ENCODE peak calls at places on chromosomes 12 and 14, in six cellular contexts. One of them, this sample, is unnamed.

GRCh38 chr12:118271770-118272417 is 100.8 kb downstream of the TAOK3 start:
- DNase-seq in trophoblast cell: peak
- DNase-seq in H9: no peak
- DNase-seq in mesendoderm: peak
- DNase-seq in neuronal stem cell: no peak
- DNase-seq in IMR-90: no peak
- DNase-seq in this sample: no peak

GRCh38 chr14:73223049-73223448 is 14.3 kb upstream of the PAPLN start:
- DNase-seq in trophoblast cell: peak
- DNase-seq in H9: no peak
- DNase-seq in mesendoderm: no peak
- DNase-seq in neuronal stem cell: no peak
- DNase-seq in IMR-90: no peak
- DNase-seq in this sample: no peak

GRCh38 chr14:99462211-99462610 is 18.4 kb downstream of the SETD3 start:
- DNase-seq in trophoblast cell: peak
- DNase-seq in H9: no peak
- DNase-seq in mesendoderm: no peak
- DNase-seq in neuronal stem cell: no peak
- DNase-seq in IMR-90: no peak
- DNase-seq in this sample: peak

GRCh38 chr12:104232609-104233280 is 17.2 kb downstream of the TXNRD1 start:
- DNase-seq in trophoblast cell: no peak
- DNase-seq in H9: no peak
- DNase-seq in mesendoderm: no peak
- DNase-seq in neuronal stem cell: no peak
- DNase-seq in IMR-90: no peak
- DNase-seq in this sample: no peak

GRCh38 chr12:85016423-85016822 is 19.7 kb downstream of the TSPAN19 start:
- DNase-seq in trophoblast cell: peak
- DNase-seq in H9: no peak
- DNase-seq in mesendoderm: peak
- DNase-seq in neuronal stem cell: no peak
- DNase-seq in IMR-90: peak
- DNase-seq in this sample: no peak

GRCh38 chr12:108312885-108313203 is 26.3 kb downstream of the CMKLR1 start:
- DNase-seq in trophoblast cell: no peak
- DNase-seq in H9: no peak
- DNase-seq in mesendoderm: no peak
- DNase-seq in neuronal stem cell: no peak
- DNase-seq in IMR-90: no peak
- DNase-seq in this sample: no peak

GRCh38 chr12:22018860-22019259 is 27.2 kb upstream of the CMAS start:
- DNase-seq in trophoblast cell: peak
- DNase-seq in H9: no peak
- DNase-seq in mesendoderm: no peak
- DNase-seq in neuronal stem cell: no peak
- DNase-seq in IMR-90: peak
- DNase-seq in this sample: no peak

GRCh38 chr12:47165934-47166333 is 86.2 kb upstream of the AMIGO2 start:
- DNase-seq in trophoblast cell: no peak
- DNase-seq in H9: no peak
- DNase-seq in mesendoderm: peak
- DNase-seq in neuronal stem cell: no peak
- DNase-seq in IMR-90: no peak
- DNase-seq in this sample: no peak

GRCh38 chr12:77213316-77213715 is 147.9 kb upstream of the E2F7 start:
- DNase-seq in trophoblast cell: no peak
- DNase-seq in H9: no peak
- DNase-seq in mesendoderm: no peak
- DNase-seq in neuronal stem cell: no peak
- DNase-seq in IMR-90: no peak
- DNase-seq in this sample: no peak

GRCh38 chr12:77847665-77848431 is 17.2 kb downstream of the NAV3 start:
- DNase-seq in trophoblast cell: no peak
- DNase-seq in H9: no peak
- DNase-seq in mesendoderm: no peak
- DNase-seq in neuronal stem cell: no peak
- DNase-seq in IMR-90: peak
- DNase-seq in this sample: no peak

GRCh38 chr14:75751291-75751690 is 90.2 kb downstream of the TTLL5 start:
- DNase-seq in trophoblast cell: peak
- DNase-seq in H9: no peak
- DNase-seq in mesendoderm: no peak
- DNase-seq in neuronal stem cell: no peak
- DNase-seq in IMR-90: peak
- DNase-seq in this sample: no peak

GRCh38 chr12:111791507-111791906 is 24.8 kb downstream of the ALDH2 start:
- DNase-seq in trophoblast cell: no peak
- DNase-seq in H9: no peak
- DNase-seq in mesendoderm: no peak
- DNase-seq in neuronal stem cell: no peak
- DNase-seq in IMR-90: no peak
- DNase-seq in this sample: no peak

GRCh38 chr12:1913377-1914115 is 4.9 kb downstream of the CACNA2D4 start:
- DNase-seq in trophoblast cell: no peak
- DNase-seq in H9: peak
- DNase-seq in mesendoderm: no peak
- DNase-seq in neuronal stem cell: no peak
- DNase-seq in IMR-90: no peak
- DNase-seq in this sample: no peak

GRCh38 chr14:101019974-101020710 is 116.6 kb upstream of the RTL1 start:
- DNase-seq in trophoblast cell: no peak
- DNase-seq in H9: peak
- DNase-seq in mesendoderm: no peak
- DNase-seq in neuronal stem cell: no peak
- DNase-seq in IMR-90: no peak
- DNase-seq in this sample: peak

GRCh38 chr12:107537464-107538119 is 148.0 kb upstream of the PWP1 start:
- DNase-seq in trophoblast cell: no peak
- DNase-seq in H9: no peak
- DNase-seq in mesendoderm: no peak
- DNase-seq in neuronal stem cell: no peak
- DNase-seq in IMR-90: no peak
- DNase-seq in this sample: no peak

GRCh38 chr12:65004270-65004669 is 116.8 kb downstream of the WIF1 start:
- DNase-seq in trophoblast cell: no peak
- DNase-seq in H9: no peak
- DNase-seq in mesendoderm: no peak
- DNase-seq in neuronal stem cell: no peak
- DNase-seq in IMR-90: no peak
- DNase-seq in this sample: no peak

GRCh38 chr12:104656921-104657320 is 200.2 kb downstream of the CHST11 start:
- DNase-seq in trophoblast cell: peak
- DNase-seq in H9: no peak
- DNase-seq in mesendoderm: no peak
- DNase-seq in neuronal stem cell: no peak
- DNase-seq in IMR-90: peak
- DNase-seq in this sample: no peak

GRCh38 chr12:53575502-53576264 is 50.5 kb downstream of the ATF7 start:
- DNase-seq in trophoblast cell: peak
- DNase-seq in H9: no peak
- DNase-seq in mesendoderm: no peak
- DNase-seq in neuronal stem cell: no peak
- DNase-seq in IMR-90: peak
- DNase-seq in this sample: no peak

GRCh38 chr12:52387859-52388258 is 2.4 kb upstream of the KRT84 start:
- DNase-seq in trophoblast cell: no peak
- DNase-seq in H9: no peak
- DNase-seq in mesendoderm: no peak
- DNase-seq in neuronal stem cell: no peak
- DNase-seq in IMR-90: no peak
- DNase-seq in this sample: no peak

GRCh38 chr14:29607129-29607528 is 320.5 kb downstream of the PRKD1 start:
- DNase-seq in trophoblast cell: no peak
- DNase-seq in H9: no peak
- DNase-seq in mesendoderm: peak
- DNase-seq in neuronal stem cell: no peak
- DNase-seq in IMR-90: no peak
- DNase-seq in this sample: no peak

GRCh38 chr14:29603721-29604120 is 323.9 kb downstream of the PRKD1 start:
- DNase-seq in trophoblast cell: no peak
- DNase-seq in H9: no peak
- DNase-seq in mesendoderm: no peak
- DNase-seq in neuronal stem cell: no peak
- DNase-seq in IMR-90: no peak
- DNase-seq in this sample: no peak

GRCh38 chr14:29601559-29602109 is 326.0 kb downstream of the PRKD1 start:
- DNase-seq in trophoblast cell: no peak
- DNase-seq in H9: no peak
- DNase-seq in mesendoderm: no peak
- DNase-seq in neuronal stem cell: no peak
- DNase-seq in IMR-90: peak
- DNase-seq in this sample: no peak
- H2BK120ac ChIP-seq in trophoblast cell: no peak
- H2BK120ac ChIP-seq in H9: no peak
- H2BK120ac ChIP-seq in mesendoderm: no peak
- H2BK120ac ChIP-seq in neuronal stem cell: no peak
- H2BK120ac ChIP-seq in IMR-90: no peak
- H2BK120ac ChIP-seq in this sample: no peak

GRCh38 chr12:114656906-114657596 is 26.9 kb downstream of the TBX3 start:
- DNase-seq in trophoblast cell: no peak
- DNase-seq in H9: peak
- DNase-seq in mesendoderm: no peak
- DNase-seq in neuronal stem cell: no peak
- DNase-seq in IMR-90: no peak
- DNase-seq in this sample: peak

GRCh38 chr12:114655934-114656697 is 27.9 kb downstream of the TBX3 start:
- DNase-seq in trophoblast cell: no peak
- DNase-seq in H9: no peak
- DNase-seq in mesendoderm: peak
- DNase-seq in neuronal stem cell: no peak
- DNase-seq in IMR-90: peak
- DNase-seq in this sample: no peak

GRCh38 chr12:114659084-114659483 is 24.9 kb downstream of the TBX3 start:
- DNase-seq in trophoblast cell: no peak
- DNase-seq in H9: no peak
- DNase-seq in mesendoderm: no peak
- DNase-seq in neuronal stem cell: no peak
- DNase-seq in IMR-90: no peak
- DNase-seq in this sample: no peak

GRCh38 chr12:114658002-114658441 is 26.0 kb downstream of the TBX3 start:
- DNase-seq in trophoblast cell: no peak
- DNase-seq in H9: no peak
- DNase-seq in mesendoderm: no peak
- DNase-seq in neuronal stem cell: no peak
- DNase-seq in IMR-90: peak
- DNase-seq in this sample: no peak

GRCh38 chr12:114657597-114657920 is 26.4 kb downstream of the TBX3 start:
- DNase-seq in trophoblast cell: no peak
- DNase-seq in H9: no peak
- DNase-seq in mesendoderm: no peak
- DNase-seq in neuronal stem cell: no peak
- DNase-seq in IMR-90: no peak
- DNase-seq in this sample: no peak
- H2BK120ac ChIP-seq in trophoblast cell: no peak
- H2BK120ac ChIP-seq in H9: no peak
- H2BK120ac ChIP-seq in mesendoderm: no peak
- H2BK120ac ChIP-seq in neuronal stem cell: no peak
- H2BK120ac ChIP-seq in IMR-90: peak
- H2BK120ac ChIP-seq in this sample: no peak

GRCh38 chr14:53537421-53538315 is 384.5 kb upstream of the DDHD1 start:
- DNase-seq in trophoblast cell: peak
- DNase-seq in H9: no peak
- DNase-seq in mesendoderm: peak
- DNase-seq in neuronal stem cell: no peak
- DNase-seq in IMR-90: peak
- DNase-seq in this sample: no peak

GRCh38 chr14:53533384-53533975 is 380.4 kb upstream of the DDHD1 start:
- DNase-seq in trophoblast cell: no peak
- DNase-seq in H9: no peak
- DNase-seq in mesendoderm: no peak
- DNase-seq in neuronal stem cell: no peak
- DNase-seq in IMR-90: no peak
- DNase-seq in this sample: no peak

GRCh38 chr14:53538316-53538851 is 385.3 kb upstream of the DDHD1 start:
- DNase-seq in trophoblast cell: no peak
- DNase-seq in H9: no peak
- DNase-seq in mesendoderm: no peak
- DNase-seq in neuronal stem cell: no peak
- DNase-seq in IMR-90: peak
- DNase-seq in this sample: no peak

GRCh38 chr14:53534841-53535240 is 381.7 kb upstream of the DDHD1 start:
- DNase-seq in trophoblast cell: no peak
- DNase-seq in H9: no peak
- DNase-seq in mesendoderm: no peak
- DNase-seq in neuronal stem cell: no peak
- DNase-seq in IMR-90: peak
- DNase-seq in this sample: no peak

DNA sequence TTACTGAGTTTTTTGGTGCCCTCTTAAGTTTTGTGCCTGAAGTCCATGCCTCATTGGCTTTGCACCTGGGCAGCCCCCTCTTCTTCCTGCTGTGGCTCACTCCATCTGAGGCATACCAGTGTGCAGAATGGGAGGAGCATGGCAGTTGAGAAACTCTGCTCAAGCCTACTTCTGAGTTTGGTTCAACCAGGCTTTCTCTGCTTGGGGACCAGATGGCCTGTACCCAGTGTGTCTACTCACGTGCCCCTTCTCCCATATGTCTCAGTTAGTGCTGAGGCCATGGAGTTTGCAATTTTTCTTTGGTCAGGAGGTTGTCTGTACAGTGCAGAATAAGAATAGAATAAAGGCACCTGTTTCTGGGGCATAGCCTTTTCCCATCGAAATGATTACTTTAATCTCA is 383.3 kb upstream of the DDHD1 start:
- DNase-seq in trophoblast cell: no peak
- DNase-seq in H9: no peak
- DNase-seq in mesendoderm: no peak
- DNase-seq in neuronal stem cell: no peak
- DNase-seq in IMR-90: no peak
- DNase-seq in this sample: no peak
- H2BK120ac ChIP-seq in trophoblast cell: no peak
- H2BK120ac ChIP-seq in H9: no peak
- H2BK120ac ChIP-seq in mesendoderm: no peak
- H2BK120ac ChIP-seq in neuronal stem cell: no peak
- H2BK120ac ChIP-seq in IMR-90: peak
- H2BK120ac ChIP-seq in this sample: no peak

GRCh38 chr12:48351022-48351708 is 446 bp upstream of the ZNF641 start:
- DNase-seq in trophoblast cell: peak
- DNase-seq in H9: peak
- DNase-seq in mesendoderm: peak
- DNase-seq in neuronal stem cell: peak
- DNase-seq in IMR-90: peak
- DNase-seq in this sample: no peak

GRCh38 chr12:48352157-48352775 is 1.5 kb upstream of the ZNF641 start:
- DNase-seq in trophoblast cell: no peak
- DNase-seq in H9: no peak
- DNase-seq in mesendoderm: no peak
- DNase-seq in neuronal stem cell: no peak
- DNase-seq in IMR-90: no peak
- DNase-seq in this sample: no peak

GRCh38 chr12:48356041-48356768 is 5.5 kb upstream of the ZNF641 start:
- DNase-seq in trophoblast cell: no peak
- DNase-seq in H9: no peak
- DNase-seq in mesendoderm: no peak
- DNase-seq in neuronal stem cell: no peak
- DNase-seq in IMR-90: no peak
- DNase-seq in this sample: no peak

GRCh38 chr12:48349471-48349870 is 1.2 kb downstream of the ZNF641 start:
- DNase-seq in trophoblast cell: no peak
- DNase-seq in H9: no peak
- DNase-seq in mesendoderm: no peak
- DNase-seq in neuronal stem cell: no peak
- DNase-seq in IMR-90: no peak
- DNase-seq in this sample: no peak

GRCh38 chr12:48350249-48351021 is at the start of gene ZNF641:
- DNase-seq in trophoblast cell: peak
- DNase-seq in H9: peak
- DNase-seq in mesendoderm: peak
- DNase-seq in neuronal stem cell: peak
- DNase-seq in IMR-90: peak
- DNase-seq in this sample: no peak
- H2BK120ac ChIP-seq in trophoblast cell: peak
- H2BK120ac ChIP-seq in H9: no peak
- H2BK120ac ChIP-seq in mesendoderm: no peak
- H2BK120ac ChIP-seq in neuronal stem cell: peak
- H2BK120ac ChIP-seq in IMR-90: peak
- H2BK120ac ChIP-seq in this sample: no peak

This sample was measured in H1.